ENCODE peak calls at places on chromosomes 13 and 19, in four cellular contexts. H, U, T and Z are unnamed samples.
A peak's percentile ranks its signal among the peaks of the same experiment; 100 is the strongest.

GRCh38 chr19:21084343-21084742 is 2.3 kb downstream of the ZNF714 start:
- DNase-seq in H (no peak), U (no peak), T (no peak), Z (no peak)

GRCh38 chr13:99227909-99228688 is 27.4 kb downstream of the UBAC2 start:
- DNase-seq in H (no peak), U (no peak), T (no peak), Z (no peak)

GRCh38 chr13:45385320-45385719 is 32.9 kb downstream of the SLC25A30 start:
- DNase-seq in H (no peak), U (no peak), T (no peak), Z (no peak)

GRCh38 chr13:21929400-21929799 is 258.5 kb downstream of the FGF9 start:
- DNase-seq in H (no peak), U (no peak), T (no peak), Z (no peak)

GRCh38 chr13:51225034-51225433 is 2.8 kb downstream of the FAM124A start:
- DNase-seq in H (no peak), U (no peak), T (no peak), Z (no peak)

GRCh38 chr13:45369116-45369515 is 28.1 kb upstream of the TPT1 start:
- DNase-seq in H (no peak), U (no peak), T (no peak), Z (no peak)

GRCh38 chr19:58568731-58569130 is 4.4 kb downstream of the MZF1 start:
- DNase-seq in H (no peak), U (no peak), T (no peak), Z (no peak)

GRCh38 chr19:49689133-49690072 is at the start of gene ADM5:
- DNase-seq in H (no peak), U (no peak), T (peak; percentile 87), Z (no peak)

DNA sequence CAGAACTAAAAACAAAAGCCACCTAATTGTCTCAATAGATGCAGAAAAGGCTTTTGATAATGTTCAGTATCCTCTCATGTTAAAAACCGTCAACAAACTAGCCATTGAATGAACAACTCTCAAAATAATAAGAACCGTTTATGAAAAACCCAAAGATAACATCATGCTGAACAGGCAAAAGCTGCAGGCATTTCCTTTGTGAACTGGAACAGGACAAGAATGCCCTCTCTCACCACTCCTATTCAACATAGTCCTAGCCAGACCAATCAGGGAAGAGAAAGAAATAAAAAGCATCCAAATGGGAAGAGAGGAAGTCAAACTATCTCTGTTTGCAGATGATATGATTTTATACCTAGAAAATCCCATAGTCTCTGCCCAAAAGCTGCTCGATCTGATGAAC is 179.6 kb upstream of the EDNRB start:
- DNase-seq in H (no peak), U (no peak), T (no peak), Z (no peak)
- TF ChIP-seq RNF2 in H (no peak), U (no peak), T (no peak), Z (no peak)

DNA sequence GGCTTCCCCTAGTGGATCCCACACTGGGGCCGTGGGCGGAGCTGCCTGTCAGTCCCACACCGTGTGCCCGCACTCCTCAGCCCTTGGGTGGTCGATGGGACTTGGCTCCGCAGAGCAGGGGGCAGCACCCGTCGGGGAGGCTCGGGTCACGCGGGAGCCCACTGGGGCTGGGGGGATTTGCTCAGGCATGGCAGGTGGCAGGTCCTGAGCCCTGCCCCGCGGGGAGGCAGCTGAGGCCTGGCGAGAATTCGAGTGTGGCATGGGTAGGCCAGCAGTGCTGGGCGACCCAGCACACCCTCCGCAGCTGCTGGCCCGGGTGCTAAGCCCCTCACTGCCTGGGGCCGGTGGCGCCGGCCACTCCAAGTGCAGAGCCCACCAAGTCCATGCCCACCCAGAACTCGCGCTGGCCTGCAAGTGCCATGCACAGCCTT is 481.7 kb upstream of the PRR20A start:
- DNase-seq in H (no peak), U (no peak), T (no peak), Z (no peak)
- TF ChIP-seq RNF2 in H (no peak), U (no peak), T (no peak), Z (no peak)

GRCh38 chr13:61029064-61029463 is 386.6 kb downstream of the PCDH20 start:
- DNase-seq in H (no peak), U (no peak), T (no peak), Z (no peak)
- TF ChIP-seq RNF2 in H (no peak), U (no peak), T (no peak), Z (no peak)

GRCh38 chr13:112905990-112906641 is 62.9 kb upstream of the MCF2L start:
- DNase-seq in H (no peak), U (peak; percentile 66), T (peak; percentile 67), Z (no peak)
- TF ChIP-seq RNF2 in H (no peak), U (no peak), T (no peak), Z (no peak)